ENCODE peak calls at places on chromosomes 13 and 19, in ten cellular contexts. P is right cardiac atrium; W is transverse colon; O is iPS DF 6.9; B is ovary; U is heart right ventricle; N is effector memory CD4-positive, alpha-beta T cell; T is lower lobe of right lung; Q is uterus; M is IMR-90. V is an unnamed sample.

GRCh38 chr13:72643339-72643989 is 84.0 kb downstream of the MZT1 start:
- DNase-seq in P (peak; percentile 16), W (peak; percentile 69), O (no peak), B (peak; percentile 38), U (no peak), N (no peak), T (peak; percentile 49), Q (no peak), M (peak; percentile 44), V (peak; percentile 54)

GRCh38 chr19:35713904-35714440 is 3.8 kb upstream of the KMT2B start:
- DNase-seq in P (no peak), W (no peak), O (no peak), B (no peak), U (no peak), N (no peak), T (no peak), Q (no peak), M (no peak), V (no peak)

GRCh38 chr13:34347784-34348573 is 530.0 kb downstream of the RFC3 start:
- DNase-seq in P (no peak), W (peak; percentile 21), O (no peak), B (no peak), U (no peak), N (no peak), T (no peak), Q (no peak), M (no peak), V (no peak)

GRCh38 chr19:47447470-47448359 is 24.0 kb downstream of the SLC8A2 start:
- DNase-seq in P (no peak), W (peak; percentile 41), O (no peak), B (peak; percentile 63), U (peak; percentile 36), N (peak; percentile 33), T (peak; percentile 70), Q (peak; percentile 41), M (peak; percentile 22), V (peak; percentile 67)

GRCh38 chr19:18364826-18365528 is 21.0 kb upstream of the GDF15 start:
- DNase-seq in P (peak; percentile 47), W (peak; percentile 90), O (no peak), B (peak; percentile 84), U (peak; percentile 27), N (no peak), T (peak; percentile 78), Q (peak; percentile 92), M (peak; percentile 100), V (peak; percentile 26)

GRCh38 chr13:60329221-60329983 is 67.6 kb upstream of the TDRD3 start:
- DNase-seq in P (no peak), W (peak; percentile 48), O (peak; percentile 54), B (no peak), U (no peak), N (no peak), T (peak; percentile 48), Q (no peak), M (peak; percentile 16), V (peak; percentile 27)

GRCh38 chr13:43787518-43787891 is 733 bp upstream of the ENOX1 start:
- DNase-seq in P (no peak), W (no peak), O (no peak), B (no peak), U (no peak), N (no peak), T (no peak), Q (no peak), M (no peak), V (no peak)

GRCh38 chr19:54470991-54471782 is 1.9 kb downstream of the CDC42EP5 start:
- DNase-seq in P (peak; percentile 72), W (peak; percentile 62), O (no peak), B (peak; percentile 57), U (peak; percentile 55), N (no peak), T (peak; percentile 50), Q (no peak), M (no peak), V (no peak)

GRCh38 chr13:42279080-42279479 is 7.1 kb downstream of the AKAP11 start:
- DNase-seq in P (no peak), W (no peak), O (no peak), B (no peak), U (no peak), N (no peak), T (no peak), Q (no peak), M (no peak), V (peak; percentile 13)

GRCh38 chr13:19561585-19561984 is 253 bp upstream of the TPTE2 start:
- DNase-seq in P (no peak), W (no peak), O (no peak), B (no peak), U (no peak), N (no peak), T (no peak), Q (no peak), M (no peak), V (no peak)

GRCh38 chr13:36453518-36453917 is 21.2 kb downstream of the CCNA1 start:
- DNase-seq in P (no peak), W (no peak), O (no peak), B (no peak), U (no peak), N (no peak), T (no peak), Q (no peak), M (peak; percentile 2), V (peak; percentile 20)

GRCh38 chr13:42836930-42837329 is 55.5 kb downstream of the FAM216B start:
- DNase-seq in P (no peak), W (peak; percentile 12), O (no peak), B (no peak), U (no peak), N (no peak), T (no peak), Q (no peak), M (peak; percentile 51), V (no peak)

DNA sequence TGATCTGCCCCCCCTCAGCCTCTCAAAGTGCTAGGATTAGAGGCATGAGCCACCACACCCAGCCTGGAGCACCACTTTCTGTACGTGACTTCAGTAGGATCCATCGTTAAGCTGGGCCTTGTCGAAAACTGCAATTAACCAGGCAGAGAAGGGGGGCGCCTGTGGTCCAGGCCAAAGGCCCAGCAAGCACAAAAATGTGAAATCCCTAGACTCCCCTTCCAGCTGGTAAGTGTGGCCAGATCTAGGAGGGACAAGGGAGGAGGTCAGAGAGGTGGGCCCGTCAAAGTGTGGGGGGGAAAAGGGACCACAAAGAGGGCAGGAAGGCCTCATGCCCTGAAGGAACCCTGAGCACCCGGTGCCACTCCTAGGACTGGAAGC is 13.8 kb downstream of the DDX39A start:
- DNase-seq in P (no peak), W (no peak), O (no peak), B (no peak), U (no peak), N (no peak), T (no peak), Q (no peak), M (no peak), V (no peak)
- H3K27ac ChIP-seq in P (no peak overlapping the region), W (peak overlapping the region; percentile 78), O (no peak overlapping the region), B (no peak overlapping the region), U (peak overlapping the region; percentile 68), N (peak overlapping the region; percentile 44), T (peak overlapping the region; percentile 61), Q (peak overlapping the region; percentile 73), M (no peak overlapping the region), V (no peak overlapping the region)

DNA sequence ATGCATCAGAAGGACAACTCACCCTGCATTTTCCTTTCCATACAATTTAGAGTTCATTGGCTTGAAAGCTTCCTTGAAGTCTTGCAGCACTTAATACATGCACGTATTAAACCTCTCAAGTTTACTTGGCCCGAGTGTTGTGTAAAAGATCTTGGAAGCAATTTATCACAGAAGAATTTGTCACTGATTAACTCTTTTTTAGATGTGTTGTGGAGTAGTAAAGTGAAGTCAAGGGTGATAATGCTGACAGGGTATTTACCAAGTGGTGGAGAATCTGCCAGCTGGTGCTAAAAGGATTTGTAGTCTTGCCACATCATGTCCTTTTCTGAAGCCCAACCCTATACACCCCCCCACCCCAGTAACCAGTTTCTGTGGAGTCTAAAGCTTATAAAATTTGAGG is 421.0 kb upstream of the MIR17HG start:
- DNase-seq in P (no peak), W (no peak), O (no peak), B (no peak), U (no peak), N (no peak), T (no peak), Q (no peak), M (no peak), V (no peak)
- H3K27ac ChIP-seq in P (no peak overlapping the region), W (no peak overlapping the region), O (no peak overlapping the region), B (no peak overlapping the region), U (no peak overlapping the region), N (no peak overlapping the region), T (no peak overlapping the region), Q (no peak overlapping the region), M (no peak overlapping the region), V (no peak overlapping the region)

GRCh38 chr19:41352609-41353465 is 885 bp downstream of the TGFB1 start:
- DNase-seq in P (peak; percentile 72), W (peak; percentile 78), O (no peak), B (peak; percentile 71), U (peak; percentile 74), N (peak; percentile 65), T (peak; percentile 81), Q (peak; percentile 71), M (peak; percentile 44), V (peak; percentile 82)

GRCh38 chr19:41355802-41356201 is 2.1 kb upstream of the TGFB1 start:
- DNase-seq in P (peak; percentile 36), W (no peak), O (no peak), B (no peak), U (peak; percentile 36), N (no peak), T (no peak), Q (no peak), M (no peak), V (no peak)

GRCh38 chr19:41353466-41354342 is at the start of gene TGFB1:
- DNase-seq in P (peak; percentile 90), W (peak; percentile 90), O (no peak), B (peak; percentile 89), U (peak; percentile 91), N (peak; percentile 95), T (peak; percentile 94), Q (peak; percentile 89), M (peak; percentile 87), V (peak; percentile 93)

GRCh38 chr19:41355035-41355434 is 1.3 kb upstream of the TGFB1 start:
- DNase-seq in P (no peak), W (no peak), O (no peak), B (no peak), U (no peak), N (no peak), T (no peak), Q (no peak), M (no peak), V (no peak)

DNA sequence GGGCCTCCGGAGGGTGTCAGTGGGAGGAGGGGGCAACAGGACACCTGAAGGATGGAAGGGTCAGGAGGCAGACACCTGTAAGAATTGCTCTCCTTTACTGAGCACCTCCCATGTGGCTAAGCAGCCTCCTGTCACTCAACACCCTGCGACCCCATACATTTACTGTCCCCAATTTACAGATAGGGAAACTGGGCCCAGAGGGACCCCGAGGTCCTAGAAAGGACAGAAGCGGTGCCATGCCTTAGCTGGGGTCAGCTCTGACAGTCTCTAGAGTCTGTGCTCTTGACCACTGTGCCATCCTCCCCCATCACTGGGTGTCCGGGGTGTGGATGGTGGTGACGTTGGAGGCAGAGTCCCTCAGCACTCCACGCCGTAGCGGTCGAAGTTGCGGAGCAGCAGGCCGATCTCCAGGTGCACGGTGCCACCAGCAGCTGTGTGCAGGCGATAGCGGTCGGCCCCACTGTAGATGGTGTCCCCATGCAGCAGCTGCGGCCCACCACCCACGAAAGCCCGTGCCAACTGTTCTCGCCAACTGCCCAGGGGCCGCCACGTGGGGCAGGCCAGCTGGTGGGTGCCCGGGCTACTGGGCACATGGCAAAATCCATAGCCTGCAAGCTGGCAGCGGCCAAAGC is 737 bp upstream of the TGFB1 start:
- DNase-seq in P (no peak), W (no peak), O (no peak), B (peak; percentile 55), U (peak; percentile 28), N (no peak), T (no peak), Q (no peak), M (no peak), V (no peak)
- H3K27ac ChIP-seq in P (no peak overlapping the region), W (peak overlapping the region; percentile 88), O (no peak overlapping the region), B (peak overlapping the region; percentile 73), U (peak overlapping the region; percentile 95), N (peak overlapping the region; percentile 95), T (peak overlapping the region; percentile 84), Q (peak overlapping the region; percentile 90), M (peak overlapping the region; percentile 73), V (no peak overlapping the region)

GRCh38 chr19:1913781-1914577 is 8.8 kb downstream of the ADAT3 start:
- DNase-seq in P (no peak), W (no peak), O (no peak), B (no peak), U (no peak), N (no peak), T (no peak), Q (no peak), M (no peak), V (no peak)
- H3K27ac ChIP-seq in P (no peak overlapping the region), W (no peak overlapping the region), O (no peak overlapping the region), B (no peak overlapping the region), U (no peak overlapping the region), N (no peak overlapping the region), T (no peak overlapping the region), Q (no peak overlapping the region), M (no peak overlapping the region), V (no peak overlapping the region)

V was measured in OCI-LY7.